ENCODE peak calls at places on chromosome 19, in nine cellular contexts. B, M, U, O, L, F, A, V and Z are unnamed samples.

GRCh38 chr19:17441241-17442135 is 7.0 kb downstream of the TMEM221 start:
- DNase-seq in V (no peak), L (no peak), B (peak; percentile 66), F (peak; percentile 32), O (peak; percentile 65), M (peak; percentile 22), U (no peak), A (peak; percentile 58), Z (no peak)

GRCh38 chr19:57947088-57947418 is 453 bp downstream of the ZNF256 start:
- DNase-seq in F (no peak), U (no peak), M (peak; percentile 1), A (no peak), V (no peak), B (no peak), L (no peak), O (no peak), Z (no peak)

GRCh38 chr19:51141181-51141580 is 920 bp upstream of the SIGLEC7 start:
- DNase-seq in U (no peak), L (no peak), A (no peak), B (no peak), O (no peak), V (no peak), F (no peak), M (no peak), Z (no peak)

GRCh38 chr19:49492573-49493411 is 3.4 kb upstream of the RPS11 start:
- DNase-seq in B (peak; percentile 65), A (no peak), L (no peak), U (no peak), V (no peak), M (no peak), O (no peak), F (peak; percentile 64), Z (no peak)

GRCh38 chr19:33551676-33552075 is 30.1 kb upstream of the PEPD start:
- DNase-seq in O (no peak), F (no peak), L (no peak), B (no peak), M (no peak), A (no peak), U (no peak), V (no peak), Z (no peak)

GRCh38 chr19:38211779-38212178 is 12.2 kb downstream of the DPF1 start:
- DNase-seq in F (no peak), O (no peak), V (no peak), U (no peak), B (no peak), M (no peak), A (no peak), L (no peak), Z (no peak)

GRCh38 chr19:572891-573825 is 762 bp downstream of the BSG start:
- DNase-seq in B (peak; percentile 66), M (peak; percentile 69), O (peak; percentile 71), V (no peak), U (no peak), F (peak; percentile 63), L (peak; percentile 67), A (no peak), Z (no peak)

GRCh38 chr19:54607782-54608150 is 14.3 kb downstream of the LILRA1 start:
- DNase-seq in U (no peak), F (no peak), O (no peak), L (no peak), B (no peak), A (no peak), M (no peak), V (no peak), Z (no peak)

GRCh38 chr19:5519076-5519475 is 48.7 kb downstream of the TINCR start:
- DNase-seq in B (no peak), V (no peak), A (no peak), F (no peak), U (no peak), M (no peak), O (no peak), L (no peak), Z (no peak)

GRCh38 chr19:39752390-39752789 is 14.6 kb upstream of the CLC start:
- DNase-seq in V (no peak), F (no peak), U (no peak), B (no peak), A (no peak), L (no peak), O (no peak), M (no peak), Z (no peak)

GRCh38 chr19:7522072-7522922 is at the start of gene MCOLN1:
- DNase-seq in L (peak; percentile 100), O (peak; percentile 100), M (peak; percentile 100), A (peak; percentile 100), B (peak; percentile 94), V (peak; percentile 98), U (peak; percentile 98), F (peak; percentile 97), Z (peak; percentile 99)

GRCh38 chr19:10116866-10117616 is 2.7 kb downstream of the EIF3G start:
- DNase-seq in U (no peak), O (no peak), V (no peak), A (no peak), B (no peak), M (no peak), L (no peak), F (no peak), Z (no peak)

GRCh38 chr19:19538767-19539166 is 702 bp downstream of the CILP2 start:
- DNase-seq in F (no peak), M (no peak), B (no peak), L (no peak), U (no peak), A (no peak), O (no peak), V (no peak), Z (no peak)

GRCh38 chr19:41696402-41697197 is 8.5 kb upstream of the CEACAM7 start:
- DNase-seq in F (peak; percentile 28), A (no peak), O (no peak), L (no peak), V (no peak), U (no peak), M (no peak), B (no peak), Z (no peak)

GRCh38 chr19:5093297-5093858 is 124.5 kb downstream of the KDM4B start:
- DNase-seq in A (no peak), M (no peak), B (no peak), U (no peak), V (no peak), L (peak; percentile 75), O (no peak), F (no peak), Z (no peak)

GRCh38 chr19:4609878-4610511 is 29.3 kb upstream of the TNFAIP8L1 start:
- DNase-seq in L (peak; percentile 74), O (no peak), B (no peak), F (no peak), U (no peak), A (peak; percentile 28), V (no peak), M (no peak), Z (no peak)

GRCh38 chr19:51450730-51451307 is 7.4 kb downstream of the SIGLEC8 start:
- DNase-seq in V (no peak), F (no peak), U (no peak), A (no peak), M (no peak), O (no peak), B (no peak), L (no peak), Z (no peak)

GRCh38 chr19:35011737-35012682 is 11.9 kb downstream of the GRAMD1A start:
- DNase-seq in V (no peak), A (no peak), F (no peak), U (no peak), B (no peak), L (no peak), M (no peak), O (no peak), Z (no peak)

GRCh38 chr19:3366104-3366760 is at the start of gene NFIC:
- DNase-seq in M (peak; percentile 60), L (peak; percentile 87), U (no peak), A (peak; percentile 84), F (peak; percentile 76), B (peak; percentile 84), O (peak; percentile 88), V (no peak), Z (no peak)

GRCh38 chr19:5774921-5775320 is 9.6 kb downstream of the PRR22 start:
- DNase-seq in M (no peak), A (no peak), L (no peak), U (no peak), O (no peak), B (peak; percentile 34), V (no peak), F (no peak), Z (no peak)

GRCh38 chr19:35088514-35088913 is 27.1 kb upstream of the FXYD3 start:
- DNase-seq in B (peak; percentile 68), M (no peak), F (peak; percentile 90), L (no peak), U (no peak), O (peak; percentile 64), A (no peak), V (no peak), Z (no peak)

GRCh38 chr19:41323023-41323422 is 13.1 kb downstream of the CCDC97 start:
- DNase-seq in U (no peak), A (no peak), L (peak; percentile 62), F (no peak), O (no peak), M (no peak), B (peak; percentile 72), V (no peak), Z (no peak)

GRCh38 chr19:6509118-6509971 is 7.2 kb upstream of the TUBB4A start:
- DNase-seq in U (peak; percentile 90), A (no peak), M (no peak), V (no peak), L (peak; percentile 42), F (no peak), B (no peak), O (no peak), Z (no peak)

GRCh38 chr19:47663435-47663910 is 49.7 kb upstream of the EHD2 start:
- DNase-seq in L (no peak), O (peak; percentile 60), U (no peak), F (peak; percentile 89), A (no peak), M (no peak), B (peak; percentile 95), V (no peak), Z (no peak)

GRCh38 chr19:6767357-6768235 is at the start of gene SH2D3A:
- DNase-seq in L (peak; percentile 69), F (peak; percentile 98), O (peak; percentile 97), V (peak; percentile 96), U (peak; percentile 8), A (peak; percentile 96), B (no peak), M (peak; percentile 79), Z (peak; percentile 94)

GRCh38 chr19:6983448-6983847 is 37.8 kb downstream of the MBD3L2B start:
- DNase-seq in A (no peak), U (no peak), B (no peak), M (no peak), L (no peak), O (no peak), F (no peak), V (no peak), Z (no peak)

GRCh38 chr19:49455729-49456128 is 2.7 kb downstream of the ALDH16A1 start:
- DNase-seq in L (no peak), U (no peak), A (no peak), M (no peak), V (no peak), F (no peak), B (peak; percentile 42), O (no peak), Z (no peak)

GRCh38 chr19:1355258-1355973 is 28.3 kb upstream of the NDUFS7 start:
- DNase-seq in B (peak; percentile 11), U (peak; percentile 52), O (no peak), F (no peak), L (no peak), V (no peak), M (no peak), A (peak; percentile 50), Z (no peak)

GRCh38 chr19:55590621-55591020 is 8.7 kb downstream of the FIZ1 start:
- DNase-seq in F (peak; percentile 38), B (no peak), M (no peak), A (no peak), O (no peak), V (no peak), L (no peak), U (no peak), Z (no peak)

GRCh38 chr19:1147934-1148549 is 26.0 kb downstream of the SBNO2 start:
- DNase-seq in V (no peak), A (no peak), M (no peak), B (no peak), F (no peak), O (no peak), L (no peak), U (no peak), Z (no peak)

GRCh38 chr19:56308792-56309191 is 5.8 kb downstream of the ZSCAN5A start:
- DNase-seq in A (no peak), F (no peak), L (no peak), O (no peak), M (no peak), B (no peak), U (no peak), V (no peak), Z (no peak)